ENCODE peak calls at places on chromosomes 6 and 20, in six cellular contexts. One of them, this sample, is unnamed.

GRCh38 chr20:49560646-49561045 is 7.3 kb downstream of the PTGIS start:
- DNase-seq in chondrocyte: no peak
- DNase-seq in COR-L47: no peak
- DNase-seq in GM13976: no peak
- DNase-seq in glutamatergic neuron: no peak
- DNase-seq in stimulated activated CD8-positive, alpha-beta memory T cell treated with anti-CD3 and anti-CD28 coated beads, Interleukin-15, amount 100 ng/mL, for 48 hours: no peak
- DNase-seq in this sample: peak

GRCh38 chr6:36964349-36964748 is 9.8 kb downstream of the PI16 start:
- DNase-seq in glutamatergic neuron: no peak
- DNase-seq in chondrocyte: peak
- DNase-seq in GM13976: no peak
- DNase-seq in COR-L47: no peak
- DNase-seq in stimulated activated CD8-positive, alpha-beta memory T cell treated with anti-CD3 and anti-CD28 coated beads, Interleukin-15, amount 100 ng/mL, for 48 hours: no peak
- DNase-seq in this sample: no peak

GRCh38 chr6:99590728-99591672 is 15.6 kb upstream of the PRDM13 start:
- DNase-seq in GM13976: peak
- DNase-seq in stimulated activated CD8-positive, alpha-beta memory T cell treated with anti-CD3 and anti-CD28 coated beads, Interleukin-15, amount 100 ng/mL, for 48 hours: no peak
- DNase-seq in chondrocyte: no peak
- DNase-seq in COR-L47: no peak
- DNase-seq in glutamatergic neuron: peak
- DNase-seq in this sample: no peak

GRCh38 chr20:46073443-46073842 is 16.3 kb downstream of the NCOA5 start:
- DNase-seq in COR-L47: no peak
- DNase-seq in GM13976: no peak
- DNase-seq in chondrocyte: no peak
- DNase-seq in glutamatergic neuron: no peak
- DNase-seq in stimulated activated CD8-positive, alpha-beta memory T cell treated with anti-CD3 and anti-CD28 coated beads, Interleukin-15, amount 100 ng/mL, for 48 hours: no peak
- DNase-seq in this sample: no peak

GRCh38 chr6:131997450-131998153 is 46.4 kb upstream of the CCN2 start:
- DNase-seq in chondrocyte: no peak
- DNase-seq in GM13976: no peak
- DNase-seq in stimulated activated CD8-positive, alpha-beta memory T cell treated with anti-CD3 and anti-CD28 coated beads, Interleukin-15, amount 100 ng/mL, for 48 hours: no peak
- DNase-seq in glutamatergic neuron: no peak
- DNase-seq in COR-L47: no peak
- DNase-seq in this sample: no peak

GRCh38 chr6:20411953-20412352 is 10.3 kb downstream of the E2F3 start:
- DNase-seq in GM13976: no peak
- DNase-seq in COR-L47: no peak
- DNase-seq in chondrocyte: no peak
- DNase-seq in glutamatergic neuron: no peak
- DNase-seq in stimulated activated CD8-positive, alpha-beta memory T cell treated with anti-CD3 and anti-CD28 coated beads, Interleukin-15, amount 100 ng/mL, for 48 hours: no peak
- DNase-seq in this sample: no peak

GRCh38 chr6:42333622-42334021 is 116.0 kb upstream of the MRPS10 start:
- DNase-seq in chondrocyte: no peak
- DNase-seq in stimulated activated CD8-positive, alpha-beta memory T cell treated with anti-CD3 and anti-CD28 coated beads, Interleukin-15, amount 100 ng/mL, for 48 hours: no peak
- DNase-seq in COR-L47: no peak
- DNase-seq in glutamatergic neuron: no peak
- DNase-seq in GM13976: no peak
- DNase-seq in this sample: peak

GRCh38 chr20:58549231-58549630 is 34.0 kb upstream of the APCDD1L start:
- DNase-seq in COR-L47: no peak
- DNase-seq in glutamatergic neuron: no peak
- DNase-seq in chondrocyte: no peak
- DNase-seq in stimulated activated CD8-positive, alpha-beta memory T cell treated with anti-CD3 and anti-CD28 coated beads, Interleukin-15, amount 100 ng/mL, for 48 hours: no peak
- DNase-seq in GM13976: no peak
- DNase-seq in this sample: no peak

GRCh38 chr20:60765821-60766403 is 486.1 kb upstream of the CDH4 start:
- DNase-seq in GM13976: no peak
- DNase-seq in glutamatergic neuron: no peak
- DNase-seq in stimulated activated CD8-positive, alpha-beta memory T cell treated with anti-CD3 and anti-CD28 coated beads, Interleukin-15, amount 100 ng/mL, for 48 hours: no peak
- DNase-seq in COR-L47: no peak
- DNase-seq in chondrocyte: no peak
- DNase-seq in this sample: no peak

GRCh38 chr6:96809119-96809518 is 28.2 kb downstream of the GPR63 start:
- DNase-seq in stimulated activated CD8-positive, alpha-beta memory T cell treated with anti-CD3 and anti-CD28 coated beads, Interleukin-15, amount 100 ng/mL, for 48 hours: no peak
- DNase-seq in glutamatergic neuron: no peak
- DNase-seq in chondrocyte: no peak
- DNase-seq in COR-L47: no peak
- DNase-seq in GM13976: no peak
- DNase-seq in this sample: no peak

GRCh38 chr6:93940381-93940780 is 521.0 kb upstream of the EPHA7 start:
- DNase-seq in GM13976: no peak
- DNase-seq in stimulated activated CD8-positive, alpha-beta memory T cell treated with anti-CD3 and anti-CD28 coated beads, Interleukin-15, amount 100 ng/mL, for 48 hours: no peak
- DNase-seq in chondrocyte: no peak
- DNase-seq in COR-L47: no peak
- DNase-seq in glutamatergic neuron: no peak
- DNase-seq in this sample: no peak

GRCh38 chr6:5053864-5054426 is 31.2 kb upstream of the PPP1R3G start:
- DNase-seq in chondrocyte: no peak
- DNase-seq in COR-L47: peak
- DNase-seq in stimulated activated CD8-positive, alpha-beta memory T cell treated with anti-CD3 and anti-CD28 coated beads, Interleukin-15, amount 100 ng/mL, for 48 hours: no peak
- DNase-seq in GM13976: no peak
- DNase-seq in glutamatergic neuron: no peak
- DNase-seq in this sample: no peak

GRCh38 chr6:15076565-15076964 is 169.3 kb upstream of the JARID2 start:
- DNase-seq in GM13976: no peak
- DNase-seq in COR-L47: no peak
- DNase-seq in stimulated activated CD8-positive, alpha-beta memory T cell treated with anti-CD3 and anti-CD28 coated beads, Interleukin-15, amount 100 ng/mL, for 48 hours: no peak
- DNase-seq in chondrocyte: no peak
- DNase-seq in glutamatergic neuron: no peak
- DNase-seq in this sample: no peak

GRCh38 chr6:146829792-146830565 is 231.2 kb downstream of the ADGB start:
- DNase-seq in COR-L47: no peak
- DNase-seq in chondrocyte: no peak
- DNase-seq in GM13976: no peak
- DNase-seq in glutamatergic neuron: no peak
- DNase-seq in stimulated activated CD8-positive, alpha-beta memory T cell treated with anti-CD3 and anti-CD28 coated beads, Interleukin-15, amount 100 ng/mL, for 48 hours: no peak
- DNase-seq in this sample: no peak

GRCh38 chr6:138465007-138465645 is 34.2 kb downstream of the NHSL1 start:
- DNase-seq in COR-L47: no peak
- DNase-seq in glutamatergic neuron: no peak
- DNase-seq in chondrocyte: no peak
- DNase-seq in stimulated activated CD8-positive, alpha-beta memory T cell treated with anti-CD3 and anti-CD28 coated beads, Interleukin-15, amount 100 ng/mL, for 48 hours: no peak
- DNase-seq in GM13976: no peak
- DNase-seq in this sample: no peak

GRCh38 chr6:66328181-66328580 is 621.2 kb upstream of the EYS start:
- DNase-seq in COR-L47: no peak
- DNase-seq in glutamatergic neuron: no peak
- DNase-seq in chondrocyte: no peak
- DNase-seq in stimulated activated CD8-positive, alpha-beta memory T cell treated with anti-CD3 and anti-CD28 coated beads, Interleukin-15, amount 100 ng/mL, for 48 hours: no peak
- DNase-seq in GM13976: no peak
- DNase-seq in this sample: no peak

GRCh38 chr6:8743146-8743745 is 307.9 kb upstream of the SLC35B3 start:
- DNase-seq in stimulated activated CD8-positive, alpha-beta memory T cell treated with anti-CD3 and anti-CD28 coated beads, Interleukin-15, amount 100 ng/mL, for 48 hours: no peak
- DNase-seq in COR-L47: no peak
- DNase-seq in glutamatergic neuron: no peak
- DNase-seq in GM13976: peak
- DNase-seq in chondrocyte: no peak
- DNase-seq in this sample: no peak

GRCh38 chr6:2102316-2102883 is 143.0 kb downstream of the GMDS start:
- DNase-seq in COR-L47: no peak
- DNase-seq in stimulated activated CD8-positive, alpha-beta memory T cell treated with anti-CD3 and anti-CD28 coated beads, Interleukin-15, amount 100 ng/mL, for 48 hours: no peak
- DNase-seq in glutamatergic neuron: no peak
- DNase-seq in GM13976: no peak
- DNase-seq in chondrocyte: no peak
- DNase-seq in this sample: no peak